ENCODE peak calls at places on chromosome 7, in five cellular contexts. G is HepG2, R is HEK293T, U is GM12878, M is K562. D is an unnamed sample.

GRCh38 chr7:39240864-39241263 is 263.2 kb downstream of the POU6F2 start:
- DNase-seq in G (no peak), R (no peak), U (no peak), M (no peak), D (no peak)

GRCh38 chr7:19091871-19092270 is 25.6 kb downstream of the TWIST1 start:
- DNase-seq in G (no peak), R (no peak), U (no peak), M (no peak), D (no peak)

GRCh38 chr7:97027427-97028234 is 3.0 kb upstream of the DLX5 start:
- DNase-seq in G (peak), R (peak), U (peak), M (peak), D (peak)

GRCh38 chr7:157839672-157840167 is 502.9 kb downstream of the DNAJB6 start:
- DNase-seq in G (no peak), R (no peak), U (no peak), M (no peak), D (no peak)

GRCh38 chr7:4788627-4789189 is 13.3 kb downstream of the AP5Z1 start:
- DNase-seq in G (no peak), R (no peak), U (no peak), M (no peak), D (no peak)

GRCh38 chr7:27113991-27114866 is 11.7 kb upstream of the HOXA2 start:
- DNase-seq in G (no peak), R (peak), U (no peak), M (no peak), D (peak)

GRCh38 chr7:89332026-89332425 is 536.5 kb upstream of the TEX47 start:
- DNase-seq in G (no peak), R (no peak), U (no peak), M (no peak), D (no peak)

GRCh38 chr7:139673762-139674161 is 104.0 kb downstream of the HIPK2 start:
- DNase-seq in G (no peak), R (no peak), U (no peak), M (no peak), D (no peak)

GRCh38 chr7:149838992-149839408 is 825 bp downstream of the ZNF862 start:
- DNase-seq in G (no peak), R (no peak), U (no peak), M (no peak), D (peak)

GRCh38 chr7:76057813-76058145 is 9.9 kb downstream of the MDH2 start:
- DNase-seq in G (no peak), R (no peak), U (no peak), M (no peak), D (no peak)

GRCh38 chr7:100122067-100122466 is 2.6 kb downstream of the CNPY4 start:
- DNase-seq in G (peak), R (no peak), U (no peak), M (peak), D (no peak)

GRCh38 chr7:30445770-30446169 is 32.8 kb downstream of the NOD1 start:
- DNase-seq in G (peak), R (peak), U (peak), M (peak), D (no peak)

GRCh38 chr7:137296551-137296950 is 47.0 kb downstream of the PTN start:
- DNase-seq in G (no peak), R (no peak), U (no peak), M (no peak), D (no peak)

GRCh38 chr7:51151452-51151851 is 165.2 kb downstream of the COBL start:
- DNase-seq in G (no peak), R (no peak), U (no peak), M (no peak), D (no peak)

GRCh38 chr7:51148216-51148615 is 168.4 kb downstream of the COBL start:
- DNase-seq in G (no peak), R (no peak), U (no peak), M (no peak), D (no peak)

GRCh38 chr7:51146816-51147586 is 169.6 kb downstream of the COBL start:
- DNase-seq in G (no peak), R (no peak), U (no peak), M (no peak), D (no peak)

GRCh38 chr7:51152801-51153200 is 163.8 kb downstream of the COBL start:
- DNase-seq in G (no peak), R (no peak), U (no peak), M (no peak), D (no peak)

GRCh38 chr7:51150193-51150592 is 166.4 kb downstream of the COBL start:
- DNase-seq in G (no peak), R (no peak), U (no peak), M (no peak), D (no peak)
- TF ChIP-seq FOXM1 in G (no peak), R (no peak), U (no peak), M (no peak), D (no peak)

DNA sequence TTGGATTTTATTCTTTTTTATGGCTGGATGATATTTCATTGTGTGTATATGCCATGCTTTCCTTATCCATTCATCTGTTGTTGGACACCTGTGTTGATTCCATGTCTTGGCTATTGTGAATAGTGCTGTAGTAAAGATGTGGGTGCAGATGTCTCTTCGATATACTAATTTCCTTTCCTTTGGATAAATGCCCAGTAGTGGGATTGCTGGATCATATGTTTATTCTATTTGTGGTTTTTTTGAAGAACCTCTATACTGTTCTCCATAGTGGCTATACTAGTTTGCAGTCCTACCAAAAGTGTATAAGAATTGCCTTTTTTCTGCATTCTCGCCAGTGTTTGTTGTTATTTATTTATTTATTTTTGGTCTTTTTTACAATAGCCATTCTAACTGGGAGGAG is 159.8 kb downstream of the WNT2 start:
- DNase-seq in G (no peak), R (no peak), U (no peak), M (no peak), D (no peak)
- TF ChIP-seq FOXM1 in G (no peak), R (no peak), U (no peak), M (no peak), D (no peak)

GRCh38 chr7:73717025-73717807 is 2.3 kb downstream of the STX1A start:
- DNase-seq in G (no peak), R (no peak), U (no peak), M (no peak), D (no peak)
- TF ChIP-seq FOXM1 in G (no peak), R (no peak), U (no peak), M (no peak), D (no peak)

GRCh38 chr7:143210541-143210940 is 11.3 kb upstream of the TAS2R40 start:
- DNase-seq in G (no peak), R (no peak), U (no peak), M (no peak), D (no peak)

GRCh38 chr7:143202161-143202560 is 18.9 kb downstream of the TAS2R39 start:
- DNase-seq in G (no peak), R (no peak), U (no peak), M (no peak), D (no peak)

GRCh38 chr7:143205560-143206293 is 16.1 kb upstream of the TAS2R40 start:
- DNase-seq in G (no peak), R (no peak), U (peak), M (no peak), D (no peak)
- TF ChIP-seq FOXM1 in G (no peak), R (no peak), U (no peak), M (no peak), D (no peak)

GRCh38 chr7:134845461-134845860 is 66.0 kb downstream of the CALD1 start:
- DNase-seq in G (peak), R (peak), U (peak), M (peak), D (no peak)
- TF ChIP-seq FOXM1 in G (no peak), R (no peak), U (no peak), M (no peak), D (no peak)

DNA sequence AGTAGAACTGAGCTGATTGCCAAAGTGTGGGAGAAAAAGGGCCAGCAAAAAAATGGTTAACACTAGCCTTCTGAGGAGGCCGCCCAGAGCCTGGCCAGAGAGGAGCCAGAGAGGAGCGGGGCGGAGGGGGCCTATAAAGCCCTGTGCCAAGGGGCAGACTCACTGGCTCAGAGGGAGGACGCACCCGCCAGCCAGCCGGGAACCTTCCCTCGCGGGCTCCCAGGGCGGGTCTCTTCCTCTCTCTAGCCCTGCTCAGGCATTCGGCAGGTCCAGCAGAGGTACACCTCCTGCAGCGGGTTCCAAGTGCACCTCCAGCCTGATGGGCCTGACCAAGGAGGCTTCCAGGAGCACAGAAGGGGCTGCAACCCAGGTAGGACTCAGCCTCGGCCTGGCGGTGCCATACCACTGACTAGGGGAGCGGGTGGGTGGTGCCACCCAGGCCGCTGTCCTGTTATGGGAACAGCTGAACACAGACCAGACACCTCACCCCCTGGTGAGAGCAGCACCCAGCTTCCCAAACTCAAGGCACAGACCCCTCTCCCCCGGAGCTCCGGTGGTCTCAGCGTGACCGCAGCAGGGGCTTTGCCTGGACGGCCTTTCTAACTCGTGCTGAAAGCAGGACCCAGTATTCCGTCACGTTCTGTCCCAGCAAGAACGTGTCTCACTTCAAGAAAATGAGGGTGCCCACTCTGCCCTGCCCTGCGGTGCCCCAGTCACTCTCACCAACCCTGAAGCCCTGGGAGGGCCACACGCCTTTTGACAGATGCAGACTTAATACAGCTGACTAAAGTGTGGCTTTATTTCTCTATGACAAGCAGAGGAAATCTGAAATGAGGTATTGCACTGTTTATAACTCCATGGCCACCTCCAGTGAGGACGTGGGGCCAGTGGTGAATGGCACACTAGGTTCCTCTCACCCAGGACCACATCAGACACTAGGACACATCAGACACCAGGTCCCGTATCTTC is at the start of gene GPER1:
- DNase-seq in G (peak), R (peak), U (no peak), M (no peak), D (peak)
- TF ChIP-seq FOXM1 in G (no peak), R (no peak), U (no peak), M (no peak), D (no peak)

GRCh38 chr7:123987445-123987844 is 45.4 kb downstream of the TMEM229A start:
- DNase-seq in G (no peak), R (no peak), U (no peak), M (no peak), D (no peak)
- TF ChIP-seq FOXM1 in G (no peak), R (no peak), U (no peak), M (no peak), D (no peak)